ENCODE peak calls at places on chromosomes 11 and 22, in ten cellular contexts. F is H1, X is cardiac fibroblast, L is transverse colon, Y is fibroblast of pulmonary artery, J is dorsolateral prefrontal cortex, O is body of pancreas, Z is H9, C is A549, T is tibial nerve. B is an unnamed sample.
A peak's percentile ranks its signal among the peaks of the same experiment; 100 is the strongest.

GRCh38 chr11:72354356-72355115 is 79.8 kb downstream of the CLPB start:
- DNase-seq in F (no peak), X (no peak), L (no peak), Y (peak; percentile 16), J (no peak), O (no peak), Z (peak; percentile 59), C (peak; percentile 18), T (no peak), B (no peak)

GRCh38 chr22:28442951-28443876 is 236.4 kb downstream of the TTC28 start:
- DNase-seq in F (peak; percentile 41), X (peak; percentile 85), L (peak; percentile 68), Y (peak; percentile 82), J (peak; percentile 69), O (peak; percentile 79), Z (peak; percentile 79), C (no peak), T (peak; percentile 50), B (no peak)

GRCh38 chr22:48204296-48204695 is 1441.8 kb downstream of the TBC1D22A start:
- DNase-seq in F (no peak), X (no peak), L (no peak), Y (no peak), J (no peak), O (no peak), Z (no peak), C (no peak), T (no peak), B (no peak)

GRCh38 chr11:45373506-45373905 is 87.4 kb upstream of the SYT13 start:
- DNase-seq in F (no peak), X (no peak), L (no peak), Y (no peak), J (no peak), O (no peak), Z (no peak), C (no peak), T (no peak), B (no peak)

GRCh38 chr11:45926536-45927331 is 4.3 kb downstream of the LARGE2 start:
- DNase-seq in F (no peak), X (no peak), L (peak; percentile 5), Y (no peak), J (no peak), O (no peak), Z (peak; percentile 20), C (no peak), T (no peak), B (peak; percentile 9)

GRCh38 chr22:19336133-19337075 is 44.9 kb upstream of the CLTCL1 start:
- DNase-seq in F (no peak), X (no peak), L (peak; percentile 13), Y (no peak), J (no peak), O (no peak), Z (no peak), C (no peak), T (no peak), B (no peak)

GRCh38 chr11:128061321-128061871 is 526.0 kb downstream of the ETS1 start:
- DNase-seq in F (no peak), X (peak; percentile 26), L (no peak), Y (peak; percentile 47), J (no peak), O (no peak), Z (no peak), C (no peak), T (no peak), B (no peak)

GRCh38 chr11:2585566-2586090 is 114.2 kb downstream of the KCNQ1OT1 start:
- DNase-seq in F (no peak), X (no peak), L (no peak), Y (no peak), J (no peak), O (peak; percentile 6), Z (no peak), C (no peak), T (no peak), B (no peak)

GRCh38 chr22:46542011-46542985 is 4.9 kb upstream of the CELSR1 start:
- DNase-seq in F (no peak), X (peak; percentile 75), L (peak; percentile 76), Y (peak; percentile 70), J (peak; percentile 76), O (peak; percentile 81), Z (peak; percentile 91), C (peak; percentile 72), T (peak; percentile 31), B (peak; percentile 71)

GRCh38 chr11:3808846-3809623 is 675 bp downstream of the PGAP2 start:
- DNase-seq in F (no peak), X (peak; percentile 55), L (peak; percentile 64), Y (peak; percentile 55), J (no peak), O (peak; percentile 67), Z (peak; percentile 51), C (peak; percentile 81), T (no peak), B (no peak)

GRCh38 chr22:40345801-40346177 is 511 bp upstream of the ADSL start:
- DNase-seq in F (no peak), X (peak; percentile 39), L (peak; percentile 67), Y (peak; percentile 27), J (no peak), O (no peak), Z (no peak), C (no peak), T (no peak), B (no peak)

GRCh38 chr11:3840289-3840869 is 380 bp downstream of the RHOG start:
- DNase-seq in F (no peak), X (no peak), L (peak; percentile 27), Y (no peak), J (no peak), O (no peak), Z (no peak), C (no peak), T (no peak), B (no peak)

GRCh38 chr11:128628343-128628673 is 41.0 kb upstream of the ETS1 start:
- DNase-seq in F (no peak), X (no peak), L (no peak), Y (no peak), J (no peak), O (no peak), Z (no peak), C (no peak), T (no peak), B (no peak)

GRCh38 chr22:37546436-37547248 is 13.6 kb upstream of the CDC42EP1 start:
- DNase-seq in F (no peak), X (peak; percentile 98), L (peak; percentile 32), Y (peak; percentile 96), J (peak; percentile 75), O (peak; percentile 90), Z (peak; percentile 85), C (no peak), T (no peak), B (no peak)

GRCh38 chr22:37547249-37547741 is 13.0 kb upstream of the CDC42EP1 start:
- DNase-seq in F (no peak), X (peak; percentile 53), L (no peak), Y (no peak), J (no peak), O (no peak), Z (no peak), C (no peak), T (no peak), B (no peak)

GRCh38 chr22:37551981-37552380 is 8.3 kb upstream of the CDC42EP1 start:
- DNase-seq in F (no peak), X (no peak), L (no peak), Y (no peak), J (no peak), O (no peak), Z (no peak), C (no peak), T (no peak), B (no peak)

GRCh38 chr22:37552560-37553163 is 7.6 kb upstream of the CDC42EP1 start:
- DNase-seq in F (no peak), X (peak; percentile 81), L (peak; percentile 43), Y (peak; percentile 72), J (no peak), O (no peak), Z (peak; percentile 75), C (no peak), T (no peak), B (no peak)

GRCh38 chr22:37549704-37550059 is 10.6 kb upstream of the CDC42EP1 start:
- DNase-seq in F (no peak), X (peak; percentile 88), L (no peak), Y (peak; percentile 73), J (peak; percentile 85), O (peak; percentile 93), Z (no peak), C (no peak), T (no peak), B (no peak)
- TF ChIP-seq CTCF in F (no peak), X (peak; percentile 25), L (no peak), Y (peak; percentile 49), J (no peak), O (peak; percentile 55), Z (peak; percentile 28), C (no peak), T (no peak), B (no peak)

GRCh38 chr11:124113890-124114289 is 1.4 kb upstream of the VWA5A start:
- DNase-seq in F (no peak), X (peak; percentile 21), L (peak; percentile 63), Y (no peak), J (no peak), O (no peak), Z (no peak), C (no peak), T (no peak), B (no peak)

GRCh38 chr11:124109377-124109776 is 5.9 kb upstream of the VWA5A start:
- DNase-seq in F (no peak), X (no peak), L (no peak), Y (no peak), J (no peak), O (no peak), Z (no peak), C (no peak), T (no peak), B (no peak)

DNA sequence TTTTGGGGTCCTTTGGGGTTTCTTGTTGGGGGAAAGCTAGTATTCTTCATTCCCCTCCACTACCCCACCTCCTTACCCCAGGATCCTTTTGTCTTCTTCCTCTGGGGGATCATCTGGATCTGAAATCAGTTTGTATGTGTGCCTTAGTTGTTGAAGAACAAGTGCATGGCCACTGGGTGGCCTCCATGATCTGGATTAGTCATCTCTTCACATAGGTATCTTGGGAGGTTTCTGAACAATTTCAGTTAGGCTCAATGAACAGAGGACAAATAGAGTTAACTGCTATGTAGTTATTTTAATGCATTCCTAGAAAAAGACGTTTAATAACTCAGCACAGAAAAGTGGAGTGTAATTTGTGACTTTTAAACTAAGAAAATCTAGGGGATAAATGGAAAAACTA is 7.1 kb upstream of the VWA5A start:
- DNase-seq in F (no peak), X (peak; percentile 39), L (peak; percentile 31), Y (peak; percentile 60), J (no peak), O (peak; percentile 42), Z (peak; percentile 38), C (peak; percentile 29), T (no peak), B (no peak)
- TF ChIP-seq CTCF in F (no peak), X (peak; percentile 49), L (peak; percentile 32), Y (peak; percentile 44), J (no peak), O (no peak), Z (peak; percentile 61), C (no peak), T (peak; percentile 7), B (no peak)

GRCh38 chr22:23126165-23127054 is 15.4 kb downstream of the RSPH14 start:
- DNase-seq in F (no peak), X (no peak), L (no peak), Y (no peak), J (no peak), O (no peak), Z (no peak), C (no peak), T (no peak), B (no peak)
- TF ChIP-seq CTCF in F (no peak), X (no peak), L (no peak), Y (no peak), J (no peak), O (no peak), Z (no peak), C (no peak), T (no peak), B (no peak)

GRCh38 chr11:88523362-88524028 is 186.0 kb upstream of the CTSC start:
- DNase-seq in F (no peak), X (peak; percentile 22), L (no peak), Y (peak; percentile 50), J (no peak), O (no peak), Z (no peak), C (no peak), T (no peak), B (no peak)
- TF ChIP-seq CTCF in F (no peak), X (no peak), L (no peak), Y (no peak), J (no peak), O (no peak), Z (no peak), C (no peak), T (no peak), B (no peak)